ENCODE peak calls at places on chromosomes 6 and 20, in six cellular contexts. A, F, H, R, S and C are unnamed samples. For H3K4me1, the result is how much of the 10 kb centered on the place peaks cover.

GRCh38 chr20:62921119-62921687 is 5.1 kb downstream of the DIDO1 start:
- DNase-seq in S (no peak), R (no peak), A (peak), H (peak), F (peak), C (peak)

GRCh38 chr20:24149175-24149574 is 160.6 kb upstream of the GGTLC1 start:
- DNase-seq in H (no peak), S (no peak), R (no peak), F (no peak), A (no peak), C (no peak)

GRCh38 chr6:14085176-14085787 is 32.3 kb upstream of the CD83 start:
- DNase-seq in F (no peak), A (no peak), S (no peak), H (no peak), R (no peak), C (no peak)

GRCh38 chr20:3103369-3104032 is 19.0 kb upstream of the AVP start:
- DNase-seq in A (no peak), F (no peak), H (no peak), S (no peak), R (no peak), C (no peak)

GRCh38 chr6:37653933-37654565 is 43.6 kb downstream of the MDGA1 start:
- DNase-seq in F (peak), A (peak), S (no peak), H (no peak), R (no peak), C (no peak)

GRCh38 chr6:47161176-47161687 is 119.1 kb upstream of the ADGRF1 start:
- DNase-seq in R (no peak), S (no peak), F (peak), A (peak), H (no peak), C (no peak)

GRCh38 chr6:166253277-166254229 is 54.6 kb downstream of the PRR18 start:
- DNase-seq in R (no peak), F (no peak), S (no peak), H (no peak), A (no peak), C (no peak)

GRCh38 chr6:26186652-26187051 is 99.4 kb downstream of the HFE start:
- DNase-seq in S (no peak), F (no peak), A (no peak), H (no peak), R (no peak), C (no peak)

GRCh38 chr6:38179300-38179699 is 359.8 kb downstream of the ZFAND3 start:
- DNase-seq in A (no peak), F (no peak), S (no peak), H (no peak), R (no peak), C (no peak)

GRCh38 chr20:62741191-62741676 is 32.6 kb downstream of the NTSR1 start:
- DNase-seq in F (no peak), A (no peak), S (peak), H (no peak), R (no peak), C (peak)

GRCh38 chr6:104689551-104690205 is 170.0 kb downstream of the HACE1 start:
- DNase-seq in S (no peak), R (no peak), F (peak), H (no peak), A (peak), C (no peak)

GRCh38 chr6:16352258-16352635 is 113.9 kb downstream of the GMPR start:
- DNase-seq in S (no peak), R (no peak), F (no peak), A (peak), H (no peak), C (no peak)

GRCh38 chr6:19472168-19472567 is 365.0 kb upstream of the ID4 start:
- DNase-seq in F (peak), R (peak), A (peak), H (no peak), S (no peak), C (peak)

GRCh38 chr6:114000066-114000465 is 29.1 kb upstream of the HDAC2 start:
- DNase-seq in H (no peak), R (no peak), F (no peak), S (no peak), A (peak), C (no peak)

GRCh38 chr20:17645546-17646208 is 36.4 kb downstream of the RRBP1 start:
- DNase-seq in A (no peak), S (no peak), R (no peak), F (no peak), H (peak), C (no peak)

GRCh38 chr6:130187335-130188206 is 35.2 kb downstream of the SAMD3 start:
- DNase-seq in R (no peak), F (no peak), A (no peak), S (no peak), H (no peak), C (no peak)

GRCh38 chr6:157106487-157106886 is 216.8 kb downstream of the TMEM242 start:
- DNase-seq in S (no peak), H (no peak), A (peak), F (peak), R (peak), C (no peak)

GRCh38 chr6:142187209-142187608 is 40.1 kb downstream of the VTA1 start:
- DNase-seq in F (no peak), S (peak), R (no peak), A (peak), H (no peak), C (no peak)

GRCh38 chr6:72524011-72524645 is 97.7 kb upstream of the KCNQ5 start:
- DNase-seq in A (no peak), H (no peak), F (no peak), S (no peak), R (no peak), C (no peak)

GRCh38 chr6:10478187-10479040 is 42.7 kb upstream of the GCNT2 start:
- DNase-seq in A (peak), H (no peak), S (no peak), R (peak), F (peak), C (no peak)

GRCh38 chr20:8545212-8545611 is 413.1 kb downstream of the PLCB1 start:
- DNase-seq in S (no peak), F (no peak), R (no peak), A (peak), H (no peak), C (no peak)

GRCh38 chr6:79713701-79714322 is 82.7 kb downstream of the SH3BGRL2 start:
- DNase-seq in R (no peak), F (peak), H (peak), A (peak), S (no peak), C (no peak)

GRCh38 chr6:26075063-26075717 is 12.0 kb upstream of the HFE start:
- DNase-seq in R (no peak), A (no peak), S (no peak), F (no peak), H (no peak), C (no peak)

GRCh38 chr6:32192608-32193039 is at the start of gene GPSM3:
- DNase-seq in H (peak), F (no peak), S (peak), R (no peak), A (peak), C (no peak)

GRCh38 chr20:37781626-37782025 is 87.8 kb downstream of the CTNNBL1 start:
- DNase-seq in S (no peak), F (no peak), H (no peak), R (no peak), A (peak), C (no peak)

GRCh38 chr6:133092771-133093170 is 148.4 kb upstream of the EYA4 start:
- DNase-seq in H (no peak), F (no peak), A (no peak), S (no peak), R (no peak), C (no peak)

GRCh38 chr20:49690899-49691620 is 22.6 kb downstream of the B4GALT5 start:
- DNase-seq in S (no peak), H (no peak), F (peak), A (peak), R (no peak), C (no peak)

GRCh38 chr6:45423111-45423900 is 45.6 kb upstream of the SUPT3H start:
- DNase-seq in F (no peak), A (no peak), R (no peak), H (peak), S (peak), C (no peak)

GRCh38 chr20:49656304-49656703 is 57.4 kb downstream of the B4GALT5 start:
- DNase-seq in H (no peak), F (no peak), R (no peak), S (no peak), A (peak), C (no peak)

GRCh38 chr6:148565931-148566663 is 180.7 kb upstream of the UST start:
- DNase-seq in A (peak), F (peak), S (no peak), H (no peak), R (no peak), C (no peak)

GRCh38 chr20:19451591-19452295 is 239.3 kb downstream of the SLC24A3 start:
- DNase-seq in A (no peak), H (no peak), F (no peak), R (no peak), S (no peak), C (no peak)

GRCh38 chr20:2485080-2485479 is 14.5 kb upstream of the SNRPB start:
- DNase-seq in A (no peak), H (no peak), S (no peak), R (no peak), F (no peak), C (no peak)

GRCh38 chr6:5763407-5763806 is 243.3 kb downstream of the NRN1 start:
- DNase-seq in R (no peak), S (no peak), H (no peak), A (peak), F (no peak), C (no peak)

GRCh38 chr6:5766260-5766659 is 240.5 kb downstream of the NRN1 start:
- DNase-seq in H (no peak), S (no peak), R (no peak), A (no peak), F (no peak), C (no peak)

GRCh38 chr6:5763871-5764270 is 242.9 kb downstream of the NRN1 start:
- DNase-seq in A (peak), S (no peak), H (no peak), R (no peak), F (no peak), C (no peak)

GRCh38 chr6:5764401-5764955 is 242.2 kb downstream of the NRN1 start:
- DNase-seq in H (no peak), F (no peak), A (peak), S (no peak), R (no peak), C (no peak)

DNA sequence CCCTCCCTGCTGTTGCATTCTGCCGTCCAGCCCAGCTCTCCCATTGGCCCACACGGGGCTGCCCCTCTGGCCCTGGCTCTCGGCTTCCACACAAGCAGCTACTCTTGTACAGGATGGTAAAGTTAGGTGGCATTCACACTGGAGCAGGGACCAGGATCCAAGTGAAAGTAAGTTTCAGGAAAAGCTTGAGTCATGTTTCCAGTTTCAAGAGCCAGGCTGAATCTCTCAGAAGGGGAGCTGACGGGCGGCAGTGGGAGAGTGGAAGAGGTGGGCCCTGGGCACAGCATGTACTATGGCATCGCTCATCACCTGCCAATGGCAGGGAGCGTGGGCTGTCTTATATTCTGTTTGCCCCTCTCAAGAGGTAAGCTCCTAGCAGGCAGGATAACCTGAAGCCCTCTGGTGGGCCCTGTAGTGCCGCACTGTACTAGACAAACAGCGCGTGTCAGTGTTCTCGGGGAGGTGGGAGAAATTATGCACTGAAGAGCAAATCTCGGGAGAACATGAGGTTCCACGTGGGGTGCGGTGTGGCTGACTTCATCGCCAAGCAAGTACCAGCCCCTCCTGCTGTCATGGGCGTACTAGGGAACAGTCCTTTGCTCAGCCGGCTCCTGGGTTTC is 241.5 kb downstream of the NRN1 start:
- DNase-seq in R (no peak), F (no peak), H (no peak), A (no peak), S (peak), C (no peak)
- H3K4me1 ChIP-seq in R (under half), F (under half), H (under half), A (under half), S (under half), C (under half)

GRCh38 chr6:30112402-30113376 is at the start of gene TRIM31:
- DNase-seq in H (no peak), R (no peak), S (no peak), F (no peak), A (no peak), C (no peak)

GRCh38 chr6:30116724-30117123 is 3.8 kb upstream of the TRIM31 start:
- DNase-seq in A (no peak), F (no peak), H (no peak), S (no peak), R (no peak), C (no peak)

GRCh38 chr6:30111266-30111856 is 1.5 kb downstream of the TRIM31 start:
- DNase-seq in R (no peak), A (no peak), H (no peak), S (no peak), F (no peak), C (no peak)

GRCh38 chr6:30113377-30113759 is 478 bp upstream of the TRIM31 start:
- DNase-seq in S (no peak), R (no peak), A (no peak), H (no peak), F (no peak), C (no peak)

DNA sequence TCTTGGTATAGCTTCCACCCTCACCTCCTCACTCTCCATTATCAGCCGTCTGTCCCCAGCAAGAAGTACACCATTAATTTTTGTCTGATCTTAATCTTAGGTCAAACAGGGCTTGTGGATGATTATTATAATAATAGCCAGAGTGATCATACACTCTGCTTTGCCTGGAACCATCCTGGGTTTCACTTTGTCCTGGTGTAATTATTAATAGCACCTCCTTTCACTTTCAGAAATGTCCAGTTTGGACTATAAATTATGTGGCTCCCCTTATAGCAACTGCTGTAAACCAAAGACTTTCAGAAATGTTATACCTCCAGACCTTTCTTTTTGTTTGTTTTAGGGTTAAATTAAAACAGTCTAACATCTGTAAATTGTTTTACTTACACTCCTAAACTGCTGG is 953 bp upstream of the TRIM31 start:
- DNase-seq in S (no peak), R (no peak), F (no peak), A (no peak), H (no peak), C (no peak)
- TF ChIP-seq CTCF in S (no peak), R (no peak), F (no peak), A (no peak), H (no peak), C (no peak)

DNA sequence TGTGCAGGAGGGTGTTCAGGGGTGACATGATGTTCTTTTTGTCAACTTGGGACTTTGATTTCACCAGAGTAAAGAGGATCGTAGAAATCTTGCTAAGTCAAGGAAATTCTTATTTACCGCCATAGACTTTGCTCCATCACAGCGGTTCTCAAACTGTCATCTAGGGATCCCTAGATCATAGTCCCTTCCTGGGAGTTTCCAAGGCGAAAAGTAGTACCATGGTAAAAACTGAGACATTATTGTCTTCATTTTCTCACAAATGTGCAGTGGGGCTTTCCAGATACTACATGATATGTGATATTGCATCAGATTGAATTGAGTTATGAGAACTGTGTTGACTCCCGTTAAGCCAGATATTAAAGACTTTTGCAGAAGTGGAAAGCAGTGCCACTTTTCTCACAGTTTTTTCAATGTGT is 79.7 kb downstream of the JARID2 start:
- DNase-seq in F (no peak), H (no peak), R (no peak), A (no peak), S (no peak), C (no peak)
- H3K4me1 ChIP-seq in F (under half), H (under half), R (under half), A (under half), S (under half), C (under half)

DNA sequence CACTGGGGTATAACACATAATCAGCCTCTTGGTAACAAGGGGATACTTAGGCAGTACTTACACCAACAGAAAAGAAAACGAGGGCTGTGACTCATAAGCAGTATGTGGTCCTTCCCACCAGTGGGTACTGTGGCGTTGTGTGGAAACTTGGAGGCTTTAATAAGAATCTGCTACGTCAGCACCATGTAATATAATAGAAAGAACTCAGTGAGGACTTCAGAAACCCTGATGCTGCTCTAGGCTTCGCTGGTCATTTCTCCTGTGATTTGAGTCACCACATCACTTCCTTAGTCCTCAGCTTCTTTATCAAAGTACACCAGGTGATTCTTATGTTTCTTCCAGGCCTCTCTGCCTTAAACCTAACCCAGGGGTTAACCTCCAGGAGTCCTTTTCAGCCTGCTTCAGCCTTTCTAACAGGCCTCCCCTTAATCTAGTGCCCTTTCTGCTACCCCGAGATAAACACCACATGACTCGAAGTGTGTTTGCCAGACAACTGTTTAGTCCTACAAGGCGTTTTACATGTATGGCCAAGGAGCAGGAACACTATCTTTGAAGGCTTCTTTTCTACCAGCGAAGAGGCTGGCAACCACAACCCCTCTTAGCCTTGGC is 68.5 kb downstream of the FYN start:
- DNase-seq in H (no peak), R (no peak), S (no peak), F (no peak), A (peak), C (no peak)
- TF ChIP-seq CTCF in H (no peak), R (no peak), S (peak), F (no peak), A (peak), C (no peak)

DNA sequence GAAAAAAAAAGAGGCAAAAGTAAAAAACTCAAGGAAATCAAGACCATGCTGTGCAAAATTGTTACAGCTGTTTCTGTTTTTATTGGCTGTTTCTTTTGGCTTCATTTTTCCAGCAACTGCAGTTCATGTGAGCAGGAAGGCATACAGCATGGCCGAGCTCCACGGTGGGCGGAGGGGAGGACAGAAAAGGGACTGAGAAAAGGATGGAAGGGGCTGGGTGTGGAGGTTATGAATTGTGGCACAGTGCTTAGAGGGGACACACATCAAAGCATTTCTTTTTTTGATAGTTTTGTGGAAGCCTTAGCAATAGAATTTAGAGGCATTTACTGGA is 67.1 kb upstream of the PRL start:
- DNase-seq in R (no peak), H (no peak), S (no peak), A (no peak), F (no peak), C (no peak)
- H3K4me1 ChIP-seq in R (under half), H (under half), S (under half), A (under half), F (under half), C (under half)

GRCh38 chr20:5484346-5484745 is 167.6 kb upstream of the PROKR2 start:
- DNase-seq in F (no peak), H (no peak), S (no peak), A (no peak), R (no peak), C (no peak)

GRCh38 chr20:5482791-5483190 is 166.0 kb upstream of the PROKR2 start:
- DNase-seq in S (no peak), A (peak), H (no peak), F (no peak), R (no peak), C (no peak)

GRCh38 chr20:5481872-5482271 is 165.1 kb upstream of the PROKR2 start:
- DNase-seq in R (no peak), A (no peak), H (no peak), F (no peak), S (no peak), C (no peak)

GRCh38 chr20:5484926-5485325 is 168.2 kb upstream of the PROKR2 start:
- DNase-seq in R (no peak), A (no peak), F (no peak), H (no peak), S (no peak), C (no peak)

GRCh38 chr20:5480824-5481600 is 164.3 kb upstream of the PROKR2 start:
- DNase-seq in S (no peak), H (no peak), F (no peak), A (no peak), R (no peak), C (no peak)
- TF ChIP-seq CTCF in S (no peak), H (no peak), F (no peak), A (no peak), R (no peak), C (no peak)

DNA sequence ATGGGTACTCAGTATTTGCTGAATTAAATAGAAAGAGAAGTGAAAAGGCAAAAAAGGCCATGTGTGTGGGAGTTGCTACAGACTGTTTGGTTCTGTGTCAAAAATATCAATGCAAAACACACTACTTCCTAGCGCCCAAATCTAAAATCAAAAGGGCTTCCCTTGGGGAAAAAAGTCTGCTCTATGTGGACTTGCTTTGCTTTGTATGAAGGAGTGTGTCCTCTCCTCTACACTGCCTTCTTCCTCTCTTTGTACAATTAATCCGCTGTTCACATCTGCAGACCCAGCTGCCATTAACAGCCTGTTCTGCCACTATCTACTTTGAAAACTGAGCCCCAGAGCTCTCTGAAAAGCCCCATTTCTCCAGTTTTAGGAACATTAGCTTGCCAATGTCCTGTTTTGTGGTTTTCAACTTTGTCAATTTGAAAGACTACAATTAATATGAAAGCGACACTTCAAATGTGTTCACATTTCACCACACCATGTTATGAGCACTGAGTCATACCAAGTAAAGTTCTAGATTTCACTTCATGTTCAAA is 102.9 kb downstream of the KIF13A start:
- DNase-seq in A (no peak), H (no peak), F (no peak), R (no peak), S (no peak), C (no peak)
- H3K4me1 ChIP-seq in A (under half), H (under half), F (under half), R (under half), S (under half), C (under half)

GRCh38 chr6:163711615-163712568 is 297.4 kb downstream of the QKI start:
- DNase-seq in S (peak), A (no peak), R (no peak), H (no peak), F (no peak), C (no peak)
- TF ChIP-seq CTCF in S (peak), A (no peak), R (no peak), H (no peak), F (no peak), C (peak)